ENCODE peak calls at places on chromosomes 6 and 20, in eight cellular contexts. One of them, this sample, is unnamed.

GRCh38 chr20:45836841-45837240 is 3.2 kb downstream of the SNX21 start:
- DNase-seq in progenitor cell of endocrine pancreas: no peak
- DNase-seq in mesothelial cell of epicardium: no peak
- DNase-seq in upper lobe of left lung: no peak
- DNase-seq in activated CD8-positive, alpha-beta T cell treated with anti-CD3 and anti-CD28 coated beads for 36 hours: no peak
- DNase-seq in astrocyte: no peak
- DNase-seq in suprapubic skin: no peak
- DNase-seq in epithelial cell of esophagus: no peak
- DNase-seq in this sample: no peak

GRCh38 chr6:135871878-135872277 is 20.4 kb downstream of the PDE7B start:
- DNase-seq in progenitor cell of endocrine pancreas: no peak
- DNase-seq in mesothelial cell of epicardium: no peak
- DNase-seq in upper lobe of left lung: no peak
- DNase-seq in activated CD8-positive, alpha-beta T cell treated with anti-CD3 and anti-CD28 coated beads for 36 hours: no peak
- DNase-seq in astrocyte: peak; percentile 77
- DNase-seq in suprapubic skin: no peak
- DNase-seq in epithelial cell of esophagus: no peak
- DNase-seq in this sample: no peak

GRCh38 chr6:168016176-168016620 is 18.7 kb downstream of the KIF25 start:
- DNase-seq in progenitor cell of endocrine pancreas: no peak
- DNase-seq in mesothelial cell of epicardium: no peak
- DNase-seq in upper lobe of left lung: no peak
- DNase-seq in activated CD8-positive, alpha-beta T cell treated with anti-CD3 and anti-CD28 coated beads for 36 hours: no peak
- DNase-seq in astrocyte: no peak
- DNase-seq in suprapubic skin: no peak
- DNase-seq in epithelial cell of esophagus: no peak
- DNase-seq in this sample: no peak

GRCh38 chr6:36249010-36249409 is 20.9 kb upstream of the PNPLA1 start:
- DNase-seq in progenitor cell of endocrine pancreas: no peak
- DNase-seq in mesothelial cell of epicardium: no peak
- DNase-seq in upper lobe of left lung: no peak
- DNase-seq in activated CD8-positive, alpha-beta T cell treated with anti-CD3 and anti-CD28 coated beads for 36 hours: no peak
- DNase-seq in astrocyte: no peak
- DNase-seq in suprapubic skin: no peak
- DNase-seq in epithelial cell of esophagus: peak; percentile 60
- DNase-seq in this sample: no peak

GRCh38 chr6:151808331-151809241 is 1.1 kb downstream of the ESR1 start:
- DNase-seq in progenitor cell of endocrine pancreas: no peak
- DNase-seq in mesothelial cell of epicardium: peak; percentile 43
- DNase-seq in upper lobe of left lung: no peak
- DNase-seq in activated CD8-positive, alpha-beta T cell treated with anti-CD3 and anti-CD28 coated beads for 36 hours: no peak
- DNase-seq in astrocyte: no peak
- DNase-seq in suprapubic skin: no peak
- DNase-seq in epithelial cell of esophagus: peak; percentile 15
- DNase-seq in this sample: no peak

GRCh38 chr20:15818651-15819071 is 754.6 kb downstream of the KIF16B start:
- DNase-seq in progenitor cell of endocrine pancreas: no peak
- DNase-seq in mesothelial cell of epicardium: no peak
- DNase-seq in upper lobe of left lung: no peak
- DNase-seq in activated CD8-positive, alpha-beta T cell treated with anti-CD3 and anti-CD28 coated beads for 36 hours: no peak
- DNase-seq in astrocyte: no peak
- DNase-seq in suprapubic skin: no peak
- DNase-seq in epithelial cell of esophagus: peak; percentile 75
- DNase-seq in this sample: no peak

GRCh38 chr20:57657537-57658446 is 37.6 kb upstream of the ZBP1 start:
- DNase-seq in progenitor cell of endocrine pancreas: no peak
- DNase-seq in mesothelial cell of epicardium: peak; percentile 29
- DNase-seq in upper lobe of left lung: peak; percentile 57
- DNase-seq in activated CD8-positive, alpha-beta T cell treated with anti-CD3 and anti-CD28 coated beads for 36 hours: peak; percentile 81
- DNase-seq in astrocyte: no peak
- DNase-seq in suprapubic skin: peak; percentile 80
- DNase-seq in epithelial cell of esophagus: peak; percentile 84
- DNase-seq in this sample: peak; percentile 19

GRCh38 chr6:157556671-157557430 is 175.9 kb downstream of the ZDHHC14 start:
- DNase-seq in progenitor cell of endocrine pancreas: no peak
- DNase-seq in mesothelial cell of epicardium: no peak
- DNase-seq in upper lobe of left lung: no peak
- DNase-seq in activated CD8-positive, alpha-beta T cell treated with anti-CD3 and anti-CD28 coated beads for 36 hours: no peak
- DNase-seq in astrocyte: no peak
- DNase-seq in suprapubic skin: no peak
- DNase-seq in epithelial cell of esophagus: no peak
- DNase-seq in this sample: no peak

GRCh38 chr6:25889877-25890853 is 16.1 kb upstream of the SLC17A3 start:
- DNase-seq in progenitor cell of endocrine pancreas: peak; percentile 22
- DNase-seq in mesothelial cell of epicardium: peak; percentile 40
- DNase-seq in upper lobe of left lung: no peak
- DNase-seq in activated CD8-positive, alpha-beta T cell treated with anti-CD3 and anti-CD28 coated beads for 36 hours: no peak
- DNase-seq in astrocyte: peak; percentile 1
- DNase-seq in suprapubic skin: no peak
- DNase-seq in epithelial cell of esophagus: peak; percentile 57
- DNase-seq in this sample: no peak

GRCh38 chr6:95576218-95576617 is 1.1 kb upstream of the MANEA start:
- DNase-seq in progenitor cell of endocrine pancreas: no peak
- DNase-seq in mesothelial cell of epicardium: no peak
- DNase-seq in upper lobe of left lung: no peak
- DNase-seq in activated CD8-positive, alpha-beta T cell treated with anti-CD3 and anti-CD28 coated beads for 36 hours: no peak
- DNase-seq in astrocyte: no peak
- DNase-seq in suprapubic skin: no peak
- DNase-seq in epithelial cell of esophagus: no peak
- DNase-seq in this sample: no peak

GRCh38 chr6:124203106-124203811 is 399.6 kb downstream of the NKAIN2 start:
- DNase-seq in progenitor cell of endocrine pancreas: no peak
- DNase-seq in mesothelial cell of epicardium: no peak
- DNase-seq in upper lobe of left lung: no peak
- DNase-seq in activated CD8-positive, alpha-beta T cell treated with anti-CD3 and anti-CD28 coated beads for 36 hours: no peak
- DNase-seq in astrocyte: peak; percentile 32
- DNase-seq in suprapubic skin: no peak
- DNase-seq in epithelial cell of esophagus: peak; percentile 69
- DNase-seq in this sample: no peak

GRCh38 chr6:53530346-53530745 is 14.6 kb downstream of the GCLC start:
- DNase-seq in progenitor cell of endocrine pancreas: no peak
- DNase-seq in mesothelial cell of epicardium: no peak
- DNase-seq in upper lobe of left lung: no peak
- DNase-seq in activated CD8-positive, alpha-beta T cell treated with anti-CD3 and anti-CD28 coated beads for 36 hours: no peak
- DNase-seq in astrocyte: peak; percentile 56
- DNase-seq in suprapubic skin: no peak
- DNase-seq in epithelial cell of esophagus: peak; percentile 70
- DNase-seq in this sample: no peak

GRCh38 chr20:47019106-47019824 is 124.6 kb downstream of the EYA2 start:
- DNase-seq in progenitor cell of endocrine pancreas: no peak
- DNase-seq in mesothelial cell of epicardium: peak; percentile 54
- DNase-seq in upper lobe of left lung: no peak
- DNase-seq in activated CD8-positive, alpha-beta T cell treated with anti-CD3 and anti-CD28 coated beads for 36 hours: no peak
- DNase-seq in astrocyte: peak; percentile 39
- DNase-seq in suprapubic skin: no peak
- DNase-seq in epithelial cell of esophagus: no peak
- DNase-seq in this sample: no peak

GRCh38 chr6:30325150-30325872 is 1.4 kb upstream of the TRIM39 start:
- DNase-seq in progenitor cell of endocrine pancreas: no peak
- DNase-seq in mesothelial cell of epicardium: peak; percentile 45
- DNase-seq in upper lobe of left lung: no peak
- DNase-seq in activated CD8-positive, alpha-beta T cell treated with anti-CD3 and anti-CD28 coated beads for 36 hours: peak; percentile 97
- DNase-seq in astrocyte: peak; percentile 37
- DNase-seq in suprapubic skin: no peak
- DNase-seq in epithelial cell of esophagus: peak; percentile 83
- DNase-seq in this sample: peak; percentile 42

DNA sequence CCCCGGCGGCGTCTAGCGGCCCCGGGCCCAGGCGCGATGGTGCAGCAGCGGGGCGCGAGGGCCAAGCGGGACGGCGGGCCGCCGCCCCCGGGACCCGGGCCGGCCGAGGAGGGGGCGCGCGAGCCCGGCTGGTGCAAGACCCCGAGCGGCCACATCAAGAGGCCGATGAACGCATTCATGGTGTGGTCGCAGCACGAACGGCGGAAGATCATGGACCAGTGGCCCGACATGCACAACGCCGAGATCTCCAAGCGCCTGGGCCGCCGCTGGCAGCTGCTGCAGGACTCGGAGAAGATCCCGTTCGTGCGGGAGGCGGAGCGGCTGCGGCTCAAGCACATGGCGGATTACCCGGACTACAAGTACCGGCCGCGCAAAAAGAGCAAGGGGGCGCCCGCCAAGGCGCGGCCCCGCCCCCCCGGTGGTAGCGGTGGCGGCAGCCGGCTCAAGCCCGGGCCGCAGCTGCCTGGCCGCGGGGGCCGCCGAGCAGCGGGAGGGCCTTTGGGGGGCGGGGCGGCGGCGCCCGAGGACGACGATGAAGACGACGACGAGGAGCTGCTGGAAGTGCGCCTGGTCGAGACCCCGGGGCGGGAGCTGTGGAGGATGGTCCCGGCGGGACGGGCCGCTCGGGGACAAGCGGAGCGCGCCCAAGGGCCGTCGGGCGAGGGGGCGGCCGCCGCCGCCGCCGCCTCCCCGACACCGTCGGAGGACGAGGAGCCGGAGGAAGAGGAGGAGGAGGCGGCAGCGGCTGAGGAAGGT is 715 bp downstream of the SOX12 start:
- DNase-seq in progenitor cell of endocrine pancreas: peak; percentile 55
- DNase-seq in mesothelial cell of epicardium: peak; percentile 77
- DNase-seq in upper lobe of left lung: peak; percentile 53
- DNase-seq in activated CD8-positive, alpha-beta T cell treated with anti-CD3 and anti-CD28 coated beads for 36 hours: peak; percentile 75
- DNase-seq in astrocyte: peak; percentile 42
- DNase-seq in suprapubic skin: peak; percentile 89
- DNase-seq in epithelial cell of esophagus: peak; percentile 69
- DNase-seq in this sample: no peak
- TF ChIP-seq CTCF in progenitor cell of endocrine pancreas: no peak
- TF ChIP-seq CTCF in mesothelial cell of epicardium: no peak
- TF ChIP-seq CTCF in upper lobe of left lung: no peak
- TF ChIP-seq CTCF in activated CD8-positive, alpha-beta T cell treated with anti-CD3 and anti-CD28 coated beads for 36 hours: no peak
- TF ChIP-seq CTCF in astrocyte: no peak
- TF ChIP-seq CTCF in suprapubic skin: no peak
- TF ChIP-seq CTCF in epithelial cell of esophagus: no peak
- TF ChIP-seq CTCF in this sample: no peak

DNA sequence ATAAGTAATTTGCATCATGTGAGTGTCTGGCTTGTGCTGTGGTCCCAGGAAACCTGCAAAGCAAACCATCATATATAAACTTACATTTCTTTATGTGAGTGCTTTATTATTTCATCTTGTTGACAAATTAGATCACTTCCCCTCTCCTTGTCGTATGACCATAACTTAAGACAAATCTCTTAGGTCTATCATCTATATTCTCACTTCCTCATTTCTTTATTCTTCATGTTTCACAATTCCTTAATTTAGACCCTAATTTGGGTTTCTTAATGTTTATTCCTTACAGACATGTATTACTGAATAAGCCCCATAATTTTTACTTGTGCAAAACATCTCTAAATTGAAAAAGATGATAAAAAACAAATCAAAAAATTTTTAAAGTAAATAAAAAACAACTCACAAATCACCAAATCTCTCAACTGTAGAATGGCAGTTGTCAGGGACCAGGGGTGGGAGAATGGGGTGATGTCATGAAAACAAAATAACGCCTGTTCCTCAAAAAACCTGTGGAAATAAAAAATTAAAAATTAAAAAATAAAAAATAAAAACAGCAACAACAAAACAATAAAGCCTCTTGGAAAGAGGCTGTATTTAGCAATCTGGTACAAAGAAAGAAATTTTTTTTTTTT is 49.5 kb upstream of the FBXO30 start:
- DNase-seq in progenitor cell of endocrine pancreas: no peak
- DNase-seq in mesothelial cell of epicardium: no peak
- DNase-seq in upper lobe of left lung: no peak
- DNase-seq in activated CD8-positive, alpha-beta T cell treated with anti-CD3 and anti-CD28 coated beads for 36 hours: no peak
- DNase-seq in astrocyte: no peak
- DNase-seq in suprapubic skin: no peak
- DNase-seq in epithelial cell of esophagus: no peak
- DNase-seq in this sample: no peak
- TF ChIP-seq CTCF in progenitor cell of endocrine pancreas: no peak
- TF ChIP-seq CTCF in mesothelial cell of epicardium: no peak
- TF ChIP-seq CTCF in upper lobe of left lung: no peak
- TF ChIP-seq CTCF in activated CD8-positive, alpha-beta T cell treated with anti-CD3 and anti-CD28 coated beads for 36 hours: no peak
- TF ChIP-seq CTCF in astrocyte: no peak
- TF ChIP-seq CTCF in suprapubic skin: no peak
- TF ChIP-seq CTCF in epithelial cell of esophagus: no peak
- TF ChIP-seq CTCF in this sample: no peak

DNA sequence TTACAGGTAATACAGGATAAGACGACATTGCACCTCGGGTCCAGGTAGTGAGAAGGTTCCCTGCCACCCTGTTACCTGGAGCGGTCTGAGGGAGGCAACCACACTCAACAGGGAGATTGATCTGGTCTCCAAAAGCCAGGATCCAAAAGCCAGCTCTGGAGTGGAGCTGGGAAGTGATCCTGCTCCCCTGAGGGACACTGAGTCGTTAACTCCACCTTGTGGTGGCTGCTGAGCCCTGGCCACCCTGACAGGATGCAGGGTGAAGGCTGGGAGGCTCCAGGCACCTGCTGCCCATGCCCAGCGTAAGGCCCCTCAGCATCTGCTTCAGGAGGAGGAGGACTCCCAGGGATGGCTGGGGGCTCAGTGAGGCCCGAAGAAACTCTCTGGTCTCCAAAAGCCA is 38.7 kb upstream of the SLC22A2 start:
- DNase-seq in progenitor cell of endocrine pancreas: no peak
- DNase-seq in mesothelial cell of epicardium: no peak
- DNase-seq in upper lobe of left lung: no peak
- DNase-seq in activated CD8-positive, alpha-beta T cell treated with anti-CD3 and anti-CD28 coated beads for 36 hours: no peak
- DNase-seq in astrocyte: no peak
- DNase-seq in suprapubic skin: no peak
- DNase-seq in epithelial cell of esophagus: peak; percentile 18
- DNase-seq in this sample: no peak
- TF ChIP-seq CTCF in progenitor cell of endocrine pancreas: peak; percentile 48
- TF ChIP-seq CTCF in mesothelial cell of epicardium: no peak
- TF ChIP-seq CTCF in upper lobe of left lung: no peak
- TF ChIP-seq CTCF in activated CD8-positive, alpha-beta T cell treated with anti-CD3 and anti-CD28 coated beads for 36 hours: no peak
- TF ChIP-seq CTCF in astrocyte: no peak
- TF ChIP-seq CTCF in suprapubic skin: no peak
- TF ChIP-seq CTCF in epithelial cell of esophagus: no peak
- TF ChIP-seq CTCF in this sample: no peak

DNA sequence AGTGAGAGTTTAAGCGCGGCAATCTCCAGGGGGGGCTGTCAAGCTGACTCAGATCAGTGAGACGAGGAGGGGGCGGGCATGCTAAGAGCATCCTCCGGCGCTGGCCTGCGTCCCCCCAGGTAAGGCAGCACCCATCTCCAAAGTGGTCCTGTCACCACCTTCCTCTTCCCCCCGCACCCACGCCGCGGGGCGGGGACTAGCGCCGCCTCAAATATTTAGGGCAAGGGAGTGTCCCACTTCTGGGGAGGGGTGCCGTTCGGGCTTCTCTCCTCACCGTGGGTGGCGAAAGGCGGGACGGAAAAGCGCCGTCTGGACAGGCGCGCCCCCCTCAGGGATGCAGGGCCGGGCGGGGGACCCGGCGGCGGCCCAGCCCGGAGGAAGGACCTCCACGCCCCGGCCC is 366 bp upstream of the TOX2 start:
- DNase-seq in progenitor cell of endocrine pancreas: no peak
- DNase-seq in mesothelial cell of epicardium: no peak
- DNase-seq in upper lobe of left lung: no peak
- DNase-seq in activated CD8-positive, alpha-beta T cell treated with anti-CD3 and anti-CD28 coated beads for 36 hours: peak; percentile 13
- DNase-seq in astrocyte: no peak
- DNase-seq in suprapubic skin: no peak
- DNase-seq in epithelial cell of esophagus: no peak
- DNase-seq in this sample: no peak
- TF ChIP-seq CTCF in progenitor cell of endocrine pancreas: no peak
- TF ChIP-seq CTCF in mesothelial cell of epicardium: no peak
- TF ChIP-seq CTCF in upper lobe of left lung: no peak
- TF ChIP-seq CTCF in activated CD8-positive, alpha-beta T cell treated with anti-CD3 and anti-CD28 coated beads for 36 hours: no peak
- TF ChIP-seq CTCF in astrocyte: no peak
- TF ChIP-seq CTCF in suprapubic skin: no peak
- TF ChIP-seq CTCF in epithelial cell of esophagus: no peak
- TF ChIP-seq CTCF in this sample: no peak

GRCh38 chr6:44133003-44133931 is 5.9 kb downstream of the TMEM63B start:
- DNase-seq in progenitor cell of endocrine pancreas: no peak
- DNase-seq in mesothelial cell of epicardium: no peak
- DNase-seq in upper lobe of left lung: peak; percentile 79
- DNase-seq in activated CD8-positive, alpha-beta T cell treated with anti-CD3 and anti-CD28 coated beads for 36 hours: no peak
- DNase-seq in astrocyte: no peak
- DNase-seq in suprapubic skin: no peak
- DNase-seq in epithelial cell of esophagus: peak; percentile 47
- DNase-seq in this sample: no peak
- TF ChIP-seq CTCF in progenitor cell of endocrine pancreas: no peak
- TF ChIP-seq CTCF in mesothelial cell of epicardium: no peak
- TF ChIP-seq CTCF in upper lobe of left lung: no peak
- TF ChIP-seq CTCF in activated CD8-positive, alpha-beta T cell treated with anti-CD3 and anti-CD28 coated beads for 36 hours: no peak
- TF ChIP-seq CTCF in astrocyte: no peak
- TF ChIP-seq CTCF in suprapubic skin: no peak
- TF ChIP-seq CTCF in epithelial cell of esophagus: no peak
- TF ChIP-seq CTCF in this sample: no peak

This sample was measured in omental fat pad.